ENCODE peak calls at places on chromosomes 13 and 19, in six cellular contexts. P is small intestine, M is GM04503, N is endothelial cell, C is hepatic stellate cell, O is brain microvascular endothelial cell. L is an unnamed sample.

GRCh38 chr13:109922518-109922917 is 136.1 kb upstream of the IRS2 start:
- DNase-seq in N (no peak), C (no peak), M (no peak), O (no peak), P (no peak), L (no peak)

GRCh38 chr13:30045916-30046704 is 195.7 kb upstream of the UBL3 start:
- DNase-seq in O (peak), M (no peak), N (no peak), P (peak), C (peak), L (no peak)

GRCh38 chr13:44879452-44880058 is 109.7 kb downstream of the NUFIP1 start:
- DNase-seq in N (no peak), O (peak), P (peak), C (peak), M (no peak), L (no peak)

GRCh38 chr19:7944177-7944761 is 803 bp upstream of the TIMM44 start:
- DNase-seq in P (peak), O (peak), N (peak), M (peak), C (peak), L (peak)

GRCh38 chr13:44474122-44474910 is 100.7 kb downstream of the SERP2 start:
- DNase-seq in N (no peak), P (no peak), O (no peak), C (peak), M (no peak), L (no peak)

GRCh38 chr13:104571161-104571889 is 1505.1 kb upstream of the SLC10A2 start:
- DNase-seq in M (peak), C (peak), P (peak), O (peak), N (peak), L (peak)

GRCh38 chr13:74596691-74597090 is 462.5 kb upstream of the KLF12 start:
- DNase-seq in P (no peak), C (no peak), M (no peak), N (no peak), O (no peak), L (no peak)

GRCh38 chr19:3058009-3058820 is 4.1 kb downstream of the TLE5 start:
- DNase-seq in P (no peak), M (no peak), O (no peak), N (no peak), C (no peak), L (no peak)

GRCh38 chr13:72864142-72865035 is 82.5 kb downstream of the PIBF1 start:
- DNase-seq in O (no peak), M (peak), P (no peak), C (no peak), N (no peak), L (no peak)

GRCh38 chr19:32289566-32290210 is 55.7 kb upstream of the ZNF507 start:
- DNase-seq in M (no peak), O (no peak), N (no peak), C (no peak), P (no peak), L (no peak)

GRCh38 chr13:95676100-95676774 is 702 bp upstream of the DNAJC3 start:
- DNase-seq in P (peak), N (peak), C (peak), M (peak), O (no peak), L (peak)

GRCh38 chr13:30569901-30570576 is 47.7 kb upstream of the USPL1 start:
- DNase-seq in O (peak), P (no peak), C (peak), M (peak), N (no peak), L (no peak)

GRCh38 chr13:41631296-41631965 is 174.1 kb downstream of the RGCC start:
- DNase-seq in C (no peak), M (no peak), O (no peak), N (no peak), P (no peak), L (no peak)

GRCh38 chr13:35179494-35179893 is 237.4 kb downstream of the NBEA start:
- DNase-seq in N (no peak), O (no peak), C (no peak), P (no peak), M (peak), L (no peak)

L was measured in NCI-H2171.